ENCODE peak calls at places on chromosomes 11 and 22, in six cellular contexts. Q is PC-3; C is CD8-positive, alpha-beta T cell; B is H9; O is IMR-90; S is Caco-2. Y is an unnamed sample. For H3K4me1, the result is how much of the 10 kb centered on the place peaks cover.

GRCh38 chr11:70410276-70410675 is 11.9 kb downstream of the CTTN start:
- DNase-seq in Q (no peak), C (no peak), B (no peak), O (no peak), S (no peak), Y (no peak)

GRCh38 chr22:21652010-21652546 is 10.0 kb downstream of the SDF2L1 start:
- DNase-seq in Q (peak), C (peak), B (peak), O (peak), S (peak), Y (peak)

GRCh38 chr22:42922374-42923177 is 65.5 kb upstream of the ARFGAP3 start:
- DNase-seq in Q (no peak), C (no peak), B (no peak), O (no peak), S (no peak), Y (no peak)

GRCh38 chr11:124890701-124891389 is 6.8 kb downstream of the ROBO4 start:
- DNase-seq in Q (no peak), C (peak), B (no peak), O (no peak), S (no peak), Y (no peak)

GRCh38 chr11:11163256-11163655 is 189.8 kb downstream of the CSNK2A3 start:
- DNase-seq in Q (peak), C (no peak), B (peak), O (no peak), S (peak), Y (peak)

GRCh38 chr11:20259506-20259905 is 99.2 kb upstream of the DBX1 start:
- DNase-seq in Q (no peak), C (no peak), B (no peak), O (no peak), S (no peak), Y (no peak)

GRCh38 chr11:121231576-121232278 is 60.8 kb upstream of the SC5D start:
- DNase-seq in Q (no peak), C (no peak), B (no peak), O (no peak), S (peak), Y (no peak)

GRCh38 chr22:46654426-46654825 is 34.2 kb downstream of the GRAMD4 start:
- DNase-seq in Q (no peak), C (no peak), B (no peak), O (no peak), S (no peak), Y (no peak)

GRCh38 chr22:17121235-17122195 is at the start of gene TMEM121B:
- DNase-seq in Q (no peak), C (no peak), B (peak), O (peak), S (peak), Y (peak)

GRCh38 chr11:66192181-66192888 is 76.1 kb upstream of the RAB1B start:
- DNase-seq in Q (no peak), C (no peak), B (no peak), O (no peak), S (peak), Y (no peak)

GRCh38 chr11:8561461-8561860 is 32.6 kb downstream of the STK33 start:
- DNase-seq in Q (no peak), C (no peak), B (no peak), O (no peak), S (no peak), Y (no peak)

GRCh38 chr22:31140746-31141145 is 438 bp upstream of the PLA2G3 start:
- DNase-seq in Q (no peak), C (no peak), B (no peak), O (no peak), S (no peak), Y (no peak)

GRCh38 chr22:31950226-31950625 is 5.9 kb downstream of the YWHAH start:
- DNase-seq in Q (no peak), C (no peak), B (no peak), O (no peak), S (no peak), Y (no peak)

GRCh38 chr11:47443028-47443700 is 5.8 kb downstream of the RAPSN start:
- DNase-seq in Q (no peak), C (no peak), B (no peak), O (no peak), S (no peak), Y (no peak)

GRCh38 chr11:1306186-1307162 is 3.0 kb downstream of the TOLLIP start:
- DNase-seq in Q (no peak), C (no peak), B (peak), O (no peak), S (no peak), Y (no peak)

GRCh38 chr11:1308745-1309497 is 511 bp downstream of the TOLLIP start:
- DNase-seq in Q (peak), C (no peak), B (no peak), O (no peak), S (no peak), Y (no peak)

GRCh38 chr11:1305558-1306056 is 3.8 kb downstream of the TOLLIP start:
- DNase-seq in Q (no peak), C (peak), B (peak), O (no peak), S (no peak), Y (no peak)

GRCh38 chr11:1307998-1308744 is 1.3 kb downstream of the TOLLIP start:
- DNase-seq in Q (peak), C (peak), B (no peak), O (peak), S (no peak), Y (no peak)

GRCh38 chr11:1307163-1307870 is 2.1 kb downstream of the TOLLIP start:
- DNase-seq in Q (no peak), C (no peak), B (no peak), O (no peak), S (no peak), Y (no peak)
- H3K4me1 ChIP-seq in Q (under half), C (under half), B (under half), O (under half), S (under half), Y (under half)

GRCh38 chr11:112529071-112529470 is 268.4 kb upstream of the PLET1 start:
- DNase-seq in Q (no peak), C (no peak), B (no peak), O (no peak), S (no peak), Y (no peak)

GRCh38 chr11:112524808-112525207 is 264.1 kb upstream of the PLET1 start:
- DNase-seq in Q (no peak), C (no peak), B (no peak), O (no peak), S (no peak), Y (no peak)

GRCh38 chr11:112525844-112526590 is 265.4 kb upstream of the PLET1 start:
- DNase-seq in Q (no peak), C (no peak), B (no peak), O (no peak), S (no peak), Y (no peak)

GRCh38 chr11:112525270-112525669 is 264.6 kb upstream of the PLET1 start:
- DNase-seq in Q (no peak), C (no peak), B (no peak), O (no peak), S (no peak), Y (no peak)

DNA sequence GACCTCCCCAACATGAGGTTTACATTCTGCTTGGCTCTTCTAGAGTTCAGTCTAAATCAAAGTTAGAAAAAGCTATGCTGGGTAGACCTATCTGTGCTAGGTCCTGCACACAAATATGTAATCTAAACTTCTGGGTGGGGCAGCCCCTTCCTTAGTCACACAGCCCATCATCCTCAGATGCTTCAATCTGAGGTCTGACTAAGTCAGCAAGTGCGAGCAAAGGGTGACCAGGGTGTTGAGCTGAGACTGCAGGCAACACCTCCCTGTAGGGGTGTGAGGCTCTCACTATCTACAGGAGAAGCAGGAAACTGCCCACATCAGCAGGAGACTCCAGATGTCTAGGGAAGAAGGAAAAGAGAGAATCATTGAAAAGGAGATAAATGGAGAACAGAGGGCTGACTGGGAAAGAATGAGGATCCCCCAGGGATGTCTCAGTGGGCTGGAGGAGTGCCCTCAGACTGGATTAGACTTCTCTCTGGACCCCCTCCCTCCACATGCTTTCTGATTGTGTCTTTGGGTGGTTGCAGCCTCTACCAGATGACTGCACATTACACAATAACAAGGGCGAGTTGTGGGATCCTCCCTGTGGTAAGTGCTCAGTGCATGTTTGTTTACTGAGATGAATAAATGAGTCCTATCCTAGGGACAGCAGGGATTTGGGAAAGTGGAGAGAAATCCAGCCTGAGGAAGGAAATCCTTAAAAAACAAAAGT is 266.2 kb upstream of the PLET1 start:
- DNase-seq in Q (no peak), C (no peak), B (no peak), O (no peak), S (no peak), Y (no peak)
- H3K4me1 ChIP-seq in Q (under half), C (under half), B (under half), O (under half), S (under half), Y (under half)

GRCh38 chr22:41883400-41883799 is 31.5 kb downstream of the SHISA8 start:
- DNase-seq in Q (no peak), C (no peak), B (no peak), O (no peak), S (no peak), Y (no peak)
- H3K4me1 ChIP-seq in Q (under half), C (under half), B (under half), O (under half), S (under half), Y (under half)

DNA sequence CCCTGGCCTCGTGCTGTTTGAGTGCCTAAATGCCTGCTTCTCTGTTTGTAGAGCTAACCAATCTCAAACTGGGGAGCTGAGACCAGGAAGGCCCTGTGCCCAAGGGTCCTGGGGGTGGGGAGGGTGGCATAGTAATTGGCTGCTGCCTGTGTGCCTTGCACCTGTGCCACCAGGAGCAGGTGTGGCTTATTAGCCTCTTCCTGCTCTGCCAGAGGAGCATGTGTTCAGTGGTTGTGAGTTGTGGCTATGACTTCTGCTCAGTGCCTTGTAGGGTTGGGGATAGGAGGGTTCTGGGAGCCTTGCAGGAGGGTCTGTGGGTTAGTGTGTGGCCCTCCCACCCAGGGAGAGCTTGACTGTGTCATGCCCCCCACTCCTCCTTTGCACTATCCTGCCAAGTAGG is 109.2 kb downstream of the ZBTB16 start:
- DNase-seq in Q (no peak), C (no peak), B (no peak), O (no peak), S (no peak), Y (no peak)
- H3K4me1 ChIP-seq in Q (under half), C (half or more), B (under half), O (under half), S (under half), Y (under half)

GRCh38 chr11:96185220-96185768 is 157.7 kb downstream of the MAML2 start:
- DNase-seq in Q (no peak), C (no peak), B (no peak), O (no peak), S (no peak), Y (no peak)

GRCh38 chr11:96186806-96187205 is 156.2 kb downstream of the MAML2 start:
- DNase-seq in Q (peak), C (no peak), B (no peak), O (no peak), S (no peak), Y (no peak)

GRCh38 chr11:96188625-96189006 is 154.4 kb downstream of the MAML2 start:
- DNase-seq in Q (no peak), C (no peak), B (no peak), O (peak), S (no peak), Y (no peak)

GRCh38 chr11:96189351-96189750 is 153.6 kb downstream of the MAML2 start:
- DNase-seq in Q (no peak), C (no peak), B (no peak), O (no peak), S (no peak), Y (no peak)

DNA sequence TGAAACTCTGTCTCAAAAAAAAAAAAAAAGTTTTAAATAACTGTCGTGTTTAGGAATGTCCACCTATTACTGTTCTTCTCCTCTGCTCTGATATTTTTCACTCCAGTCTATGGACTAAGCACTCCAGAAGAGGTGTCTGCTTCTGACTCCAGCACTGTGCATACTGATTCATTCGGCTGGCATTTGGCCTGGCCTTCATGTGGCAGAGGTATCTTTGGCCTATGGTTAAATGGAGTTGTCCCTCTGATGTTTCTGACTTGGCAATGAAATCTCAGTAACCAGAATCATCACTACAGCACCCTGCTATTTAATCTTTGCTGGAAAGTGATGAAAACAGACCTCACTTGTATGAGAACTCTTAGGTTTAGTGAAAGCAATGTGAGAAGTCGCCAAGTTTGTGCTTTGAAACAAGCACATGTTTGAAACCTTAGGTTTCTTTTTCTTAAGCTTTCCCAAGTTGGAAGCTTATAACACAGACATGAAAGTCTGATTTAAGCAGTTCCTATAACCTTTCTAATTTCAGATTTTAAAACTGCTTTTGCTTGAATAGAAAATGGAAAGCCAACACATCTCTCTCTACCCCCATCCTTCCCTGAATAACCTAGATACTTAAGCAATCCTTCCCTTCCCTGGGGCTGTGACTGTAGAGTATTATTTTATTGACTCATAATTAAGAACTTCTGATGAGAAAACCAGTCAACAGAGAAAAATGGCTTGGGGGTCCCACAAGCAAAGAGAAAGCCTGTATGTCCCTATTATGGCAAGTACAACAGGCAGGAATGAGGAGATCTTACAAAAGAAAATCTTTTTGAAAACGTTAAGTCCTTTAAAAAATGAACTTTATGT is 155.0 kb downstream of the MAML2 start:
- DNase-seq in Q (peak), C (no peak), B (no peak), O (peak), S (no peak), Y (no peak)
- H3K4me1 ChIP-seq in Q (under half), C (half or more), B (under half), O (under half), S (under half), Y (under half)

DNA sequence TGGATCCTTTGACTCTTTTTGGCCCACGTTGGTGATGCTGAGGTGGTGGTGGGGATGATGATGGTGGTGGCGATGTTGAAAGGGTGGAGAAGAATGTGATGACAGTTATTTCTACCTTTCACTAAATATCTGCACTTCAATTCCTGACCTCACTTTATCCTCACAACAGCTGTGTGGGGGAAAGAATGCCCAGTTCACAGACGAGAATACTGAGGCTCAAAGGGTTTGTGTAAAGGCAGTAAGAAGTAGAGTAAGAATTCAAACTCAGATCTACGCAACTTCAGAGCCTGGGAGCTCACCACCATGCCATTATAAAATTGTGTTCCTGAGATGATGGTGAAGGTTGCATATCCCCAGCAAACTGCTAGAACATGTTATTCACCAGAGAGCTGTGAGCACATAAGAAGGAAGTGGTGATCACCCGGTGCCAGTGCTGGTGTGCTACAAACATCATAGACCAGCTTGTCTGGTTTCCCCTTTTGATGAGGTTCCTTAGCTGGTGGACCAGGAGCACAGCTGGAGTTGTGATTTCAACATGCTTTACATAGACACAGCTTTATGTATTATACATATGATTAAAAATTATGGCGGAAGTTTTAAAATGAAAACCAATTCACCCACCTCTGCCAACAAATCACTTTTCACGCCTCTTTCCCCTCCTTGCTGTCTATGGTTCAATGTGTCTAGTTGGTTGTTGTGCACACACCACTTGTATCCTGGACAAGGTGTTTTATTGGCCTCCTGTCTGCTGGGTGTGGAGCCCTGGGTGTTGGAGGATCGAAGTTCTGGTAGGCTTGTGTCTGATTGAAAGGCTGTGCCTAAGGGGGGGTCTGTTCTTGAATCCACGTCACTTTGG is 6.2 kb downstream of the ST14 start:
- DNase-seq in Q (no peak), C (no peak), B (no peak), O (no peak), S (no peak), Y (no peak)
- H3K4me1 ChIP-seq in Q (half or more), C (under half), B (under half), O (under half), S (under half), Y (under half)

Y was measured in HAP-1.